ENCODE peak calls at places on chromosome 1, in nine cellular contexts. One of them, this sample, is unnamed.

GRCh38 chr1:171107257-171107940 is 16.7 kb downstream of the FMO3 start:
- DNase-seq in transverse colon: no peak
- DNase-seq in H1: no peak
- DNase-seq in SK-N-SH: no peak
- DNase-seq in A549: no peak
- DNase-seq in stomach: no peak
- DNase-seq in ovary: no peak
- DNase-seq in suprapubic skin: no peak
- DNase-seq in GM12878: no peak
- DNase-seq in this sample: no peak

GRCh38 chr1:161258439-161259386 is at the start of gene PCP4L1:
- DNase-seq in suprapubic skin: no peak
- DNase-seq in A549: peak; percentile 59
- DNase-seq in GM12878: no peak
- DNase-seq in stomach: peak; percentile 65
- DNase-seq in ovary: peak; percentile 30
- DNase-seq in H1: peak; percentile 68
- DNase-seq in transverse colon: peak; percentile 37
- DNase-seq in SK-N-SH: peak; percentile 90
- DNase-seq in this sample: no peak

GRCh38 chr1:2129256-2129943 is 65.2 kb downstream of the FAAP20 start:
- DNase-seq in A549: no peak
- DNase-seq in stomach: no peak
- DNase-seq in ovary: no peak
- DNase-seq in SK-N-SH: no peak
- DNase-seq in suprapubic skin: no peak
- DNase-seq in H1: no peak
- DNase-seq in GM12878: no peak
- DNase-seq in transverse colon: no peak
- DNase-seq in this sample: no peak

GRCh38 chr1:165355221-165355976 is 1.1 kb downstream of the LMX1A start:
- DNase-seq in transverse colon: no peak
- DNase-seq in H1: no peak
- DNase-seq in suprapubic skin: no peak
- DNase-seq in stomach: no peak
- DNase-seq in GM12878: no peak
- DNase-seq in ovary: no peak
- DNase-seq in A549: no peak
- DNase-seq in SK-N-SH: no peak
- DNase-seq in this sample: no peak

GRCh38 chr1:230105754-230106625 is 39.0 kb downstream of the GALNT2 start:
- DNase-seq in GM12878: peak; percentile 59
- DNase-seq in SK-N-SH: no peak
- DNase-seq in ovary: no peak
- DNase-seq in transverse colon: no peak
- DNase-seq in A549: peak; percentile 86
- DNase-seq in stomach: no peak
- DNase-seq in H1: no peak
- DNase-seq in suprapubic skin: no peak
- DNase-seq in this sample: no peak

GRCh38 chr1:39901486-39902120 is at the start of gene MYCL:
- DNase-seq in A549: peak; percentile 80
- DNase-seq in transverse colon: peak; percentile 90
- DNase-seq in H1: peak; percentile 79
- DNase-seq in stomach: peak; percentile 94
- DNase-seq in GM12878: no peak
- DNase-seq in SK-N-SH: peak; percentile 93
- DNase-seq in suprapubic skin: peak; percentile 82
- DNase-seq in ovary: peak; percentile 17
- DNase-seq in this sample: no peak

GRCh38 chr1:79197421-79197820 is 190.9 kb upstream of the ADGRL4 start:
- DNase-seq in suprapubic skin: no peak
- DNase-seq in H1: no peak
- DNase-seq in ovary: no peak
- DNase-seq in A549: peak; percentile 47
- DNase-seq in GM12878: no peak
- DNase-seq in transverse colon: no peak
- DNase-seq in SK-N-SH: peak; percentile 2
- DNase-seq in stomach: no peak
- DNase-seq in this sample: peak; percentile 18

GRCh38 chr1:41388517-41388916 is 27.3 kb downstream of the FOXO6 start:
- DNase-seq in stomach: no peak
- DNase-seq in A549: no peak
- DNase-seq in ovary: no peak
- DNase-seq in suprapubic skin: no peak
- DNase-seq in transverse colon: no peak
- DNase-seq in GM12878: no peak
- DNase-seq in H1: no peak
- DNase-seq in SK-N-SH: no peak
- DNase-seq in this sample: no peak

GRCh38 chr1:21955058-21955457 is 17.9 kb upstream of the HSPG2 start:
- DNase-seq in stomach: no peak
- DNase-seq in suprapubic skin: no peak
- DNase-seq in H1: no peak
- DNase-seq in A549: no peak
- DNase-seq in ovary: no peak
- DNase-seq in transverse colon: no peak
- DNase-seq in SK-N-SH: no peak
- DNase-seq in GM12878: no peak
- DNase-seq in this sample: no peak

GRCh38 chr1:167196185-167196584 is 24.5 kb upstream of the POU2F1 start:
- DNase-seq in GM12878: no peak
- DNase-seq in SK-N-SH: no peak
- DNase-seq in A549: no peak
- DNase-seq in transverse colon: no peak
- DNase-seq in suprapubic skin: no peak
- DNase-seq in H1: no peak
- DNase-seq in stomach: no peak
- DNase-seq in ovary: no peak
- DNase-seq in this sample: no peak

GRCh38 chr1:230877139-230877923 is 9.0 kb upstream of the C1orf198 start:
- DNase-seq in H1: no peak
- DNase-seq in ovary: no peak
- DNase-seq in stomach: no peak
- DNase-seq in GM12878: no peak
- DNase-seq in transverse colon: no peak
- DNase-seq in suprapubic skin: no peak
- DNase-seq in SK-N-SH: no peak
- DNase-seq in A549: no peak
- DNase-seq in this sample: no peak

GRCh38 chr1:15702722-15703550 is 18.8 kb downstream of the PLEKHM2 start:
- DNase-seq in A549: peak; percentile 33
- DNase-seq in H1: no peak
- DNase-seq in GM12878: no peak
- DNase-seq in ovary: no peak
- DNase-seq in SK-N-SH: no peak
- DNase-seq in stomach: peak; percentile 59
- DNase-seq in suprapubic skin: no peak
- DNase-seq in transverse colon: peak; percentile 41
- DNase-seq in this sample: no peak

GRCh38 chr1:162660598-162660997 is 28.3 kb downstream of the DDR2 start:
- DNase-seq in GM12878: no peak
- DNase-seq in stomach: no peak
- DNase-seq in ovary: no peak
- DNase-seq in H1: no peak
- DNase-seq in SK-N-SH: no peak
- DNase-seq in suprapubic skin: no peak
- DNase-seq in A549: no peak
- DNase-seq in transverse colon: no peak
- DNase-seq in this sample: no peak

GRCh38 chr1:36612881-36613280 is 130.2 kb upstream of the CSF3R start:
- DNase-seq in H1: no peak
- DNase-seq in stomach: no peak
- DNase-seq in SK-N-SH: no peak
- DNase-seq in ovary: no peak
- DNase-seq in suprapubic skin: no peak
- DNase-seq in transverse colon: no peak
- DNase-seq in A549: no peak
- DNase-seq in GM12878: no peak
- DNase-seq in this sample: no peak

GRCh38 chr1:25805863-25806225 is 5.9 kb downstream of the SELENON start:
- DNase-seq in stomach: peak; percentile 61
- DNase-seq in SK-N-SH: no peak
- DNase-seq in ovary: no peak
- DNase-seq in suprapubic skin: no peak
- DNase-seq in A549: no peak
- DNase-seq in H1: no peak
- DNase-seq in GM12878: no peak
- DNase-seq in transverse colon: no peak
- DNase-seq in this sample: no peak

GRCh38 chr1:242129103-242129502 is 130.2 kb upstream of the MAP1LC3C start:
- DNase-seq in transverse colon: no peak
- DNase-seq in ovary: no peak
- DNase-seq in suprapubic skin: no peak
- DNase-seq in A549: peak; percentile 40
- DNase-seq in stomach: no peak
- DNase-seq in H1: no peak
- DNase-seq in SK-N-SH: peak; percentile 18
- DNase-seq in GM12878: no peak
- DNase-seq in this sample: no peak
- TF ChIP-seq EP300 in transverse colon: no peak
- TF ChIP-seq EP300 in ovary: no peak
- TF ChIP-seq EP300 in suprapubic skin: no peak
- TF ChIP-seq EP300 in A549: no peak
- TF ChIP-seq EP300 in stomach: no peak
- TF ChIP-seq EP300 in H1: no peak
- TF ChIP-seq EP300 in SK-N-SH: no peak
- TF ChIP-seq EP300 in GM12878: no peak
- TF ChIP-seq EP300 in this sample: no peak

GRCh38 chr1:32031578-32032286 is 18.1 kb downstream of the KHDRBS1 start:
- DNase-seq in suprapubic skin: no peak
- DNase-seq in transverse colon: no peak
- DNase-seq in SK-N-SH: no peak
- DNase-seq in stomach: no peak
- DNase-seq in H1: no peak
- DNase-seq in ovary: no peak
- DNase-seq in A549: no peak
- DNase-seq in GM12878: no peak
- DNase-seq in this sample: no peak

GRCh38 chr1:32032287-32032639 is 18.6 kb downstream of the KHDRBS1 start:
- DNase-seq in A549: no peak
- DNase-seq in ovary: no peak
- DNase-seq in H1: no peak
- DNase-seq in SK-N-SH: no peak
- DNase-seq in suprapubic skin: no peak
- DNase-seq in GM12878: no peak
- DNase-seq in transverse colon: no peak
- DNase-seq in stomach: no peak
- DNase-seq in this sample: no peak

GRCh38 chr1:32023351-32023750 is 9.7 kb downstream of the KHDRBS1 start:
- DNase-seq in ovary: no peak
- DNase-seq in suprapubic skin: no peak
- DNase-seq in A549: no peak
- DNase-seq in stomach: no peak
- DNase-seq in H1: no peak
- DNase-seq in SK-N-SH: no peak
- DNase-seq in transverse colon: no peak
- DNase-seq in GM12878: no peak
- DNase-seq in this sample: no peak

GRCh38 chr1:32025515-32025914 is 11.8 kb downstream of the KHDRBS1 start:
- DNase-seq in stomach: no peak
- DNase-seq in GM12878: no peak
- DNase-seq in transverse colon: no peak
- DNase-seq in ovary: no peak
- DNase-seq in suprapubic skin: no peak
- DNase-seq in SK-N-SH: no peak
- DNase-seq in A549: no peak
- DNase-seq in H1: no peak
- DNase-seq in this sample: no peak

GRCh38 chr1:32028746-32029145 is 15.1 kb downstream of the KHDRBS1 start:
- DNase-seq in H1: no peak
- DNase-seq in A549: no peak
- DNase-seq in SK-N-SH: no peak
- DNase-seq in stomach: no peak
- DNase-seq in transverse colon: no peak
- DNase-seq in suprapubic skin: no peak
- DNase-seq in GM12878: no peak
- DNase-seq in ovary: no peak
- DNase-seq in this sample: no peak
- TF ChIP-seq EP300 in H1: no peak
- TF ChIP-seq EP300 in A549: no peak
- TF ChIP-seq EP300 in SK-N-SH: no peak
- TF ChIP-seq EP300 in stomach: no peak
- TF ChIP-seq EP300 in transverse colon: no peak
- TF ChIP-seq EP300 in suprapubic skin: no peak
- TF ChIP-seq EP300 in GM12878: no peak
- TF ChIP-seq EP300 in ovary: no peak
- TF ChIP-seq EP300 in this sample: no peak

GRCh38 chr1:100835866-100836842 is 58.5 kb downstream of the EXTL2 start:
- DNase-seq in GM12878: no peak
- DNase-seq in SK-N-SH: no peak
- DNase-seq in ovary: no peak
- DNase-seq in stomach: no peak
- DNase-seq in A549: no peak
- DNase-seq in suprapubic skin: no peak
- DNase-seq in transverse colon: no peak
- DNase-seq in H1: no peak
- DNase-seq in this sample: no peak

GRCh38 chr1:100832676-100833469 is 61.8 kb downstream of the EXTL2 start:
- DNase-seq in H1: no peak
- DNase-seq in stomach: no peak
- DNase-seq in suprapubic skin: no peak
- DNase-seq in ovary: no peak
- DNase-seq in GM12878: no peak
- DNase-seq in A549: no peak
- DNase-seq in SK-N-SH: no peak
- DNase-seq in transverse colon: no peak
- DNase-seq in this sample: no peak

GRCh38 chr1:100834779-100835645 is 59.6 kb downstream of the EXTL2 start:
- DNase-seq in suprapubic skin: no peak
- DNase-seq in GM12878: no peak
- DNase-seq in stomach: no peak
- DNase-seq in H1: no peak
- DNase-seq in A549: peak; percentile 21
- DNase-seq in SK-N-SH: peak; percentile 7
- DNase-seq in transverse colon: no peak
- DNase-seq in ovary: no peak
- DNase-seq in this sample: no peak
- TF ChIP-seq EP300 in suprapubic skin: no peak
- TF ChIP-seq EP300 in GM12878: no peak
- TF ChIP-seq EP300 in stomach: no peak
- TF ChIP-seq EP300 in H1: no peak
- TF ChIP-seq EP300 in A549: no peak
- TF ChIP-seq EP300 in SK-N-SH: no peak
- TF ChIP-seq EP300 in transverse colon: no peak
- TF ChIP-seq EP300 in ovary: no peak
- TF ChIP-seq EP300 in this sample: no peak

DNA sequence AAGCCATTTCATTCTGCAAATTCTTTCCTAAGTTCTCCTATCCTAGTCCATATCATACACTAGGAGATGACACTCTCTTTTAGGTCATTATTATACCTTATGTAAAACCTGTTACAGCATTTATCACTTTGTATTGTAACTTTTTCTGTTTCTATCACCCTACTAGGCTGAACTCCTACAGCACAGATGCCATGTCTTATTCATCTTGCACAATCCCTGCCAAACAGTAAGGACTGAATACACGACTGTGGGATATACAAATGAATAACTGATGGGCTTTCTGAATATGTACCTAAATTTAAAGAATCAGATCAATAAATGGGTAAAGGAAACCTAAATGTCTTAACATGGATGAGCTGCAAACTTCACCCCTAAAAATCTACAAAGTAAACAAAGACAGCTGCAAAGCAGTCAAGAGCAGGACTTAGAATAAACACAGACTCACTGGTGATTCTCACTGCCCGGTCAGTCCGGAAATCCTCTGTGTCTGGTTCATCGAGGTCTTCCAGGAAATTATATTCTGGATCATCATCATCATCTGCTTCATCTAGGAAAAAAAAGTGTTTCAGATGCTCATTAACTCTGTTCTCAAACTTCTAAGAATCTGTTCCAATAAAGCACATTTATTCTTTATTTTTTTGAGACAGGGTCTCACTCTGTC is 62.3 kb downstream of the GON4L start:
- DNase-seq in transverse colon: no peak
- DNase-seq in GM12878: no peak
- DNase-seq in suprapubic skin: no peak
- DNase-seq in H1: no peak
- DNase-seq in A549: no peak
- DNase-seq in ovary: no peak
- DNase-seq in stomach: no peak
- DNase-seq in SK-N-SH: no peak
- DNase-seq in this sample: no peak
- TF ChIP-seq EP300 in transverse colon: no peak
- TF ChIP-seq EP300 in GM12878: no peak
- TF ChIP-seq EP300 in suprapubic skin: no peak
- TF ChIP-seq EP300 in H1: no peak
- TF ChIP-seq EP300 in A549: no peak
- TF ChIP-seq EP300 in ovary: no peak
- TF ChIP-seq EP300 in stomach: no peak
- TF ChIP-seq EP300 in SK-N-SH: no peak
- TF ChIP-seq EP300 in this sample: no peak